ENCODE peak calls at places on chromosomes 16 and 17, in six cellular contexts. T, J, U, X, A and Q are unnamed samples.

GRCh38 chr17:21382560-21383495 is 6.7 kb downstream of the KCNJ12 start:
- DNase-seq in U (no peak), X (no peak), J (no peak), A (no peak), T (no peak), Q (no peak)

GRCh38 chr16:57012353-57012752 is 23.0 kb downstream of the NLRC5 start:
- DNase-seq in U (no peak), X (no peak), T (no peak), J (no peak), A (no peak), Q (no peak)

GRCh38 chr16:49744244-49744976 is 111.5 kb downstream of the ZNF423 start:
- DNase-seq in A (no peak), T (no peak), U (no peak), X (no peak), J (no peak), Q (no peak)

GRCh38 chr16:13995194-13995593 is 75.2 kb downstream of the ERCC4 start:
- DNase-seq in X (no peak), J (no peak), A (no peak), U (no peak), T (no peak), Q (no peak)

GRCh38 chr17:73952498-73953205 is 250.8 kb upstream of the RPL38 start:
- DNase-seq in J (no peak), X (no peak), U (peak; percentile 58), T (no peak), A (peak; percentile 75), Q (no peak)

GRCh38 chr16:57548424-57548823 is 6.0 kb downstream of the ADGRG5 start:
- DNase-seq in U (no peak), X (no peak), T (no peak), J (no peak), A (no peak), Q (no peak)

GRCh38 chr16:50751528-50751927 is 9.6 kb downstream of the CYLD start:
- DNase-seq in J (no peak), U (no peak), A (no peak), X (no peak), T (no peak), Q (no peak)

GRCh38 chr17:45739786-45740185 is 44.3 kb upstream of the CRHR1 start:
- DNase-seq in A (no peak), T (no peak), J (no peak), X (no peak), U (no peak), Q (no peak)

GRCh38 chr17:72812823-72813222 is 279.7 kb downstream of the SLC39A11 start:
- DNase-seq in J (no peak), X (no peak), U (no peak), T (peak; percentile 84), A (no peak), Q (peak; percentile 14)

GRCh38 chr17:40174528-40174927 is 2.7 kb upstream of the RAPGEFL1 start:
- DNase-seq in A (no peak), U (no peak), X (no peak), J (no peak), T (no peak), Q (no peak)

GRCh38 chr17:78774956-78775571 is 7.0 kb downstream of the CYTH1 start:
- DNase-seq in X (no peak), A (no peak), U (no peak), J (peak; percentile 60), T (no peak), Q (peak; percentile 47)

GRCh38 chr16:75307506-75307905 is 56.1 kb upstream of the BCAR1 start:
- DNase-seq in J (no peak), T (no peak), A (no peak), U (no peak), X (no peak), Q (no peak)

GRCh38 chr16:15141586-15141985 is 47.5 kb upstream of the RRN3 start:
- DNase-seq in J (no peak), U (no peak), A (no peak), X (no peak), T (peak; percentile 1), Q (no peak)

GRCh38 chr17:51869387-51869786 is 289.1 kb downstream of the CA10 start:
- DNase-seq in U (no peak), X (no peak), T (peak; percentile 64), J (peak; percentile 19), A (peak; percentile 81), Q (peak; percentile 19)

GRCh38 chr17:73566905-73567782 is 77.1 kb downstream of the SDK2 start:
- DNase-seq in A (no peak), X (no peak), J (peak; percentile 61), T (no peak), U (no peak), Q (no peak)

GRCh38 chr17:38926290-38927070 is 1.1 kb downstream of the LASP1NB start:
- DNase-seq in A (no peak), X (no peak), J (no peak), U (no peak), T (no peak), Q (peak; percentile 17)

GRCh38 chr17:78653382-78653781 is 76.2 kb upstream of the DNAH17 start:
- DNase-seq in X (no peak), U (no peak), T (peak; percentile 58), A (no peak), J (no peak), Q (peak; percentile 20)

GRCh38 chr16:67391424-67392300 is 1.6 kb downstream of the TPPP3 start:
- DNase-seq in X (no peak), J (no peak), T (no peak), U (no peak), A (no peak), Q (no peak)
- H3K4me3 ChIP-seq in X (peak overlapping the region; percentile 59), J (no peak overlapping the region), T (no peak overlapping the region), U (no peak overlapping the region), A (no peak overlapping the region), Q (no peak overlapping the region)

DNA sequence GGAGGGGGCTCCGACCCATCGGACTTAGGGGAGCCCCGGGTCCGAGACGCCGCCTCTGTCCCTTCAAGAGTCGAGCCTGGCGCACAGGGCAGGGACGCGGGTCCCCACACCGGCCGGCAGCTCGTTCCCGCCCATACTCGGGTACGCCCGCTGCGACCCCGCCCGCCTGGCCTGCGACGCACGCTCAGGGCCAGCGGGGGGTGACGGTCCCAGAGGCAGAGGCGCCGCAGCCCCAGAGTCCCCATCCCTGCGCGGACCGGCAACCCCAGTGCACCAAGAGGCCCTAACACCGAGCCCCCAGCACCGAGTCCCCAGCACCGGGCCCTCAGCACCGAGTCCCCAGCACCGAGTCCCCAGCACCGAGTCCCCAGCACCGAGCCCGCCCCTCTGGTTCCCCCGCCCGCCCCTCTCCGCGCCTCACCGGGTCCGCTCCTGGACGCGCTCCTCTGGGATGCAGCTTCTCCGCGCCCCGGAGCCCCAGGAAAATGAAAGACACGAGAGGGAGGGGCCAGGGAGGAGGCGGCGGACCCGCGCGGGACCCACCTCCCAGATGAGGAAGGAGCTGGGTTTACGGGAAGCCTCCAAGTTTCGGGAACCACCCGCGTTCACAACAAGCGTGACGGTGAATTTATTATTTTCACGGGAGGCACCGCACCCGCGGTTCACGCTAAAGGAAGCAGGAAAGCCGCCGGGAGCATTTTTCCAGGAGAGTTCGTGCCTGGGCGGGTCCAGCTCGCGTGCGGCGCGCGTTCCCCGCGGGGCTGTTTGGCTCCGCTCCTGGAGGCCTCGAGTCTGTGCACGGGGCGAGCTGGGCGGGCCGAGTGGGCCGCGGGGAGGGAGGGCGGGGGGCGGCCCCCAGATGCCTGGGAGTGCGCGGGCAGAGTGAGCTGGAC is at the start of gene SECTM1:
- DNase-seq in J (no peak), U (no peak), X (peak; percentile 68), A (no peak), T (peak; percentile 51), Q (no peak)
- H3K27ac ChIP-seq in J (no peak within 1 kb of the TSS), U (peak within 1 kb of the TSS; percentile 86), X (no peak within 1 kb of the TSS), A (no peak within 1 kb of the TSS), T (peak within 1 kb of the TSS; percentile 69), Q (no peak within 1 kb of the TSS)

GRCh38 chr17:15412606-15413005 is 54.8 kb downstream of the CDRT4 start:
- DNase-seq in T (no peak), J (no peak), U (no peak), A (no peak), X (peak; percentile 29), Q (no peak)
- H3K4me3 ChIP-seq in T (no peak overlapping the region), J (no peak overlapping the region), U (no peak overlapping the region), A (no peak overlapping the region), X (no peak overlapping the region), Q (no peak overlapping the region)

DNA sequence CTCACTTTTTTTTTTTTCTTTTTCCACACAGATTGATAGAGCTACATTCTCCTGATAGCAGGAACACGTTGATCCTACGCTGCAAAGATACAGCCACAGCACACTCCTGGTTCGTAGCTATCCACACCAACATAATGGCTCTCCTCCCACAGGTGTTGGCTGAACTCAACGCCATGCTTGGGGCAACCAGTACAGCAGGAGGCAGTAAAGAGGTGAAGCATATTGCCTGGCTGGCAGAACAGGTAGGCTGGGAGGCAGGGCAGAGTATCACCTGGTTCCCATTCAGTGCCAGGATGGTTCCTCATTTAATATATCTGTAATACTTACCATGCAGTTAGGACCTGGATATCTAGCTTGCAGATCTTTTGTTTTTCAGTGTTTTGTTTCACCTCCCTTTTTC is 51.1 kb upstream of the VPS4A start:
- DNase-seq in T (no peak), X (no peak), U (no peak), J (no peak), A (no peak), Q (no peak)
- H3K27ac ChIP-seq in T (no peak overlapping the region), X (no peak overlapping the region), U (no peak overlapping the region), J (no peak overlapping the region), A (no peak overlapping the region), Q (no peak overlapping the region)

GRCh38 chr16:79714440-79714839 is 113.9 kb upstream of the MAF start:
- DNase-seq in T (no peak), U (no peak), A (no peak), X (no peak), J (no peak), Q (no peak)
- H3K4me3 ChIP-seq in T (no peak overlapping the region), U (no peak overlapping the region), A (no peak overlapping the region), X (no peak overlapping the region), J (no peak overlapping the region), Q (no peak overlapping the region)

DNA sequence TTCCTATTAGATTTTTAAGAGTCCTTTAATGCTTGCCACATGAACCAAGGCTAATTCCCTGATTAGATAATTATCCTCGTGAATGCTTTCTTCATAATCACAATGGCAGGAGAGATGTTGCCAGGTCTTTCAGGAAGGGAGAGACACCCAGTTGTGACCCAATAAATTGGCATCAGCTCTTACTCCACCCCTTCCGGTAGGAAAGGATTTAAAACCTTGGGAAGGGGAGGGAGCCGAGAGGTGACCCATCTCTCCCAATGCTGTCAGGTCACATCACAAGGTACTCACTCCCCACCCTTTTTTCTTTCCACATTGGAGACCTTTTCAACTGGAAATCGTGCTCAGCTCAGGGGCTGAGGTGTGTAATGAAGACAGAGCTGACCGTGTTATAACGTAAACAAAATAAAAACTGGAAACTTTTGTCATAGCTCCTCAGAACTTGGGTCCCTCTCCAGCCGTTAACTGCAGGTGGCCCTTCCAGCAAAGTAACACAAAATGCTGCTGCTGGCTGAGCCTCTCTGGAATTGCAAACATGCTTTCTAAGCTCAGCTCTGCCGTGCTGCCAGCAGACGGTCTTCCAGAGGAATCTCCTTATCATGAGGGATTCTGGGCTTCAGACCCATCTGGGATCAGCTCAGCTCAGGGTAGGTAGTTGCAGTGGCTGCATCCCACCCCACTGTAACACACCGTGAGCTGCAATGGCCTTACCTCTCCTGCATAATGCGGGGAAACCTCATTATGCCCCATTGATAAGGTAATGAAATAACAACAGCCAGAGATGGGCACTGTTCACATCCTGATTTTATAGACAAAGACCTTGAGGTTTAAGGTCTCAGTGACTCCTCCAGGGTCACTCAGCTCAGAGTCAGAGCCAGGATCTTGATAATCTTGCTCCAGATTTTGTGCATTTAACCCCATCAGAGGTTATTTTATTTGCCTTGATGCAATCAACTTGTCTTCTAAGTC is 15.6 kb downstream of the TMEM100 start:
- DNase-seq in X (no peak), T (no peak), J (no peak), A (peak; percentile 43), U (no peak), Q (no peak)
- H3K27ac ChIP-seq in X (no peak overlapping the region), T (no peak overlapping the region), J (no peak overlapping the region), A (no peak overlapping the region), U (no peak overlapping the region), Q (no peak overlapping the region)